ENCODE peak calls at places on chromosomes 16 and 17, in seven cellular contexts. Q is fibroblast of lung, Y is PC-9, M is IMR-90, L is sigmoid colon, D is ovary, V is heart right ventricle. O is an unnamed sample. For H3K27me3, the result is how much of the 10 kb centered on the place peaks cover.

GRCh38 chr16:3909791-3910583 is 29.5 kb upstream of the CREBBP start:
- DNase-seq in Q (no peak), Y (no peak), M (no peak), L (no peak), D (no peak), V (no peak), O (no peak)

GRCh38 chr16:2771496-2772402 is 5.3 kb downstream of the ELOB start:
- DNase-seq in Q (no peak), Y (no peak), M (no peak), L (no peak), D (peak), V (no peak), O (no peak)

GRCh38 chr17:76472258-76472645 is 4.8 kb downstream of the AANAT start:
- DNase-seq in Q (no peak), Y (no peak), M (no peak), L (no peak), D (no peak), V (no peak), O (no peak)

GRCh38 chr16:57807252-57807967 is 5.1 kb upstream of the KIFC3 start:
- DNase-seq in Q (no peak), Y (peak), M (no peak), L (no peak), D (no peak), V (no peak), O (no peak)

GRCh38 chr17:68824707-68825106 is 130.5 kb downstream of the ABCA8 start:
- DNase-seq in Q (no peak), Y (no peak), M (no peak), L (no peak), D (no peak), V (no peak), O (no peak)

GRCh38 chr16:11949527-11949926 is 7.7 kb upstream of the NPIPB2 start:
- DNase-seq in Q (peak), Y (peak), M (peak), L (no peak), D (no peak), V (no peak), O (no peak)

GRCh38 chr16:58855291-58855823 is 121.2 kb upstream of the GOT2 start:
- DNase-seq in Q (no peak), Y (no peak), M (no peak), L (no peak), D (no peak), V (no peak), O (no peak)

GRCh38 chr17:59872351-59872750 is 20.4 kb downstream of the TUBD1 start:
- DNase-seq in Q (no peak), Y (no peak), M (no peak), L (no peak), D (no peak), V (no peak), O (no peak)

GRCh38 chr17:56599566-56599965 is 6.1 kb downstream of the NOG start:
- DNase-seq in Q (no peak), Y (no peak), M (no peak), L (no peak), D (no peak), V (no peak), O (no peak)

GRCh38 chr17:34886831-34887230 is 74.4 kb downstream of the CCT6B start:
- DNase-seq in Q (no peak), Y (no peak), M (no peak), L (no peak), D (no peak), V (no peak), O (no peak)

GRCh38 chr16:3534126-3534525 is 33.3 kb downstream of the CLUAP1 start:
- DNase-seq in Q (no peak), Y (no peak), M (no peak), L (no peak), D (no peak), V (no peak), O (no peak)

GRCh38 chr16:79833559-79833958 is 233.0 kb upstream of the MAF start:
- DNase-seq in Q (no peak), Y (no peak), M (no peak), L (no peak), D (no peak), V (no peak), O (no peak)

GRCh38 chr16:719815-720506 is 985 bp upstream of the ANTKMT start:
- DNase-seq in Q (no peak), Y (no peak), M (no peak), L (no peak), D (no peak), V (no peak), O (no peak)

GRCh38 chr16:79838860-79839259 is 238.3 kb upstream of the MAF start:
- DNase-seq in Q (peak), Y (no peak), M (no peak), L (no peak), D (peak), V (no peak), O (peak)

GRCh38 chr16:30368122-30368791 is 2.0 kb downstream of the TBC1D10B start:
- DNase-seq in Q (peak), Y (peak), M (peak), L (peak), D (peak), V (no peak), O (no peak)

GRCh38 chr17:56985371-56986162 is 7.6 kb downstream of the SCPEP1 start:
- DNase-seq in Q (no peak), Y (no peak), M (no peak), L (no peak), D (no peak), V (no peak), O (no peak)

GRCh38 chr17:43928606-43929005 is 13.7 kb downstream of the PPY start:
- DNase-seq in Q (no peak), Y (no peak), M (no peak), L (no peak), D (no peak), V (no peak), O (no peak)

GRCh38 chr17:10758062-10758461 is 28.2 kb upstream of the TMEM220 start:
- DNase-seq in Q (no peak), Y (no peak), M (no peak), L (peak), D (no peak), V (no peak), O (no peak)

GRCh38 chr17:68491864-68492263 is 20.4 kb upstream of the PRKAR1A start:
- DNase-seq in Q (no peak), Y (no peak), M (no peak), L (no peak), D (peak), V (peak), O (peak)

GRCh38 chr16:89253548-89254287 is 36.2 kb downstream of the ZNF778 start:
- DNase-seq in Q (no peak), Y (no peak), M (no peak), L (no peak), D (no peak), V (no peak), O (no peak)

GRCh38 chr17:75371981-75372380 is 33.5 kb downstream of the GRB2 start:
- DNase-seq in Q (no peak), Y (no peak), M (no peak), L (no peak), D (no peak), V (no peak), O (no peak)

GRCh38 chr17:74528491-74529199 is 2.6 kb downstream of the CD300LB start:
- DNase-seq in Q (no peak), Y (no peak), M (no peak), L (peak), D (no peak), V (no peak), O (no peak)

GRCh38 chr16:49127103-49127502 is 154.5 kb downstream of the CBLN1 start:
- DNase-seq in Q (no peak), Y (no peak), M (no peak), L (no peak), D (no peak), V (no peak), O (no peak)

GRCh38 chr17:70168044-70168978 is 1.0 kb upstream of the KCNJ2 start:
- DNase-seq in Q (peak), Y (no peak), M (peak), L (peak), D (peak), V (peak), O (peak)

GRCh38 chr16:72995151-72995881 is 52.6 kb downstream of the ZFHX3 start:
- DNase-seq in Q (no peak), Y (no peak), M (no peak), L (no peak), D (no peak), V (no peak), O (no peak)

GRCh38 chr17:31251075-31251474 is 46.0 kb downstream of the OMG start:
- DNase-seq in Q (no peak), Y (no peak), M (no peak), L (no peak), D (no peak), V (no peak), O (no peak)

GRCh38 chr16:50050802-50051201 is 15.0 kb upstream of the HEATR3 start:
- DNase-seq in Q (peak), Y (no peak), M (peak), L (no peak), D (no peak), V (no peak), O (no peak)

GRCh38 chr16:17305694-17306093 is 165.1 kb downstream of the XYLT1 start:
- DNase-seq in Q (no peak), Y (no peak), M (no peak), L (no peak), D (no peak), V (no peak), O (no peak)

GRCh38 chr17:58626905-58627304 is 64.9 kb downstream of the TEX14 start:
- DNase-seq in Q (no peak), Y (no peak), M (no peak), L (no peak), D (no peak), V (no peak), O (no peak)

GRCh38 chr17:58630883-58631522 is 60.8 kb downstream of the TEX14 start:
- DNase-seq in Q (no peak), Y (no peak), M (no peak), L (peak), D (no peak), V (no peak), O (peak)

GRCh38 chr17:58637011-58637570 is 54.8 kb downstream of the TEX14 start:
- DNase-seq in Q (no peak), Y (no peak), M (no peak), L (no peak), D (no peak), V (no peak), O (no peak)

GRCh38 chr17:58632324-58633314 is 59.2 kb downstream of the TEX14 start:
- DNase-seq in Q (no peak), Y (no peak), M (no peak), L (no peak), D (no peak), V (no peak), O (no peak)

DNA sequence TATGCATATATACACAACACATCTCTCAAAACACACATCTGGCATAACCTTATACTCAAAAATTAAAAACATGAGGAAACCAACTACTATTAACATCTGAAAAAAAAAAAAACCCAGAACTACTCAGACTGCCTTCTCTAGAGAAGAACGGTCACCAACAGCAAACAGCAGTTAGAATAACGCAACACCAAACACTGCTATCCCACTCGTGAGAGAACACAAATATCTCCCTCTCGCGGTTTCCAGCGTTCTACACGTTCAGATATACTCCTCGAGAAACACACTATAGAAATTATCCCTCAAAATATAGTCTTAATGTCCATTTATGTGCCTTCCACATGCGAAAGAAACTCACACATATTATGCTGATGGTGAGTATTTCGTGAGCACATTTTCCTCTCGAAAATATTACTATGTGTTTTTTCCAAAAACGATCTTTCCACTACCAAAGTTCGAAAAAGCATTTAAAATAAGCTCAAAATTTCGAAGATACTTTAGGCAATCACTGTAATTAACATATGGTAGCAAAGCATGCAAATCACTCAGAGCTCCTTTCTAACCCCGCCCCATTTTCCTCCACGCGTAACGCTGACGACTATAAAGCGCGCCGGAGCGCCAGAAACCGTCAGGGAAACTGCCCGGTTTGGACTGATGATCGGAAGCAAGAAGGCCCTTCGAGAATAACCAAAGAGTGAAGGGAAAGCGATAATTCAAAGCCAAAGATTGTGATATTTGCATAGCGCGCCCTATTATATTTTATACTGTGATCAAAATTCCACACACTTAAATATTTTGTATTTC is 60.1 kb downstream of the TEX14 start:
- DNase-seq in Q (peak), Y (peak), M (peak), L (peak), D (peak), V (peak), O (peak)
- TF ChIP-seq CTCF in Q (peak), Y (peak), M (peak), L (peak), D (no peak), V (peak), O (peak)

GRCh38 chr17:63621229-63621683 is 961 bp upstream of the MAP3K3 start:
- DNase-seq in Q (no peak), Y (no peak), M (no peak), L (no peak), D (no peak), V (no peak), O (no peak)

GRCh38 chr17:63626551-63627228 is 4.5 kb downstream of the MAP3K3 start:
- DNase-seq in Q (peak), Y (no peak), M (peak), L (no peak), D (no peak), V (no peak), O (no peak)

GRCh38 chr17:63622571-63623390 is 564 bp downstream of the MAP3K3 start:
- DNase-seq in Q (peak), Y (peak), M (peak), L (peak), D (peak), V (peak), O (peak)

GRCh38 chr17:63621684-63622570 is at the start of gene MAP3K3:
- DNase-seq in Q (peak), Y (peak), M (peak), L (peak), D (peak), V (peak), O (peak)

GRCh38 chr17:63623786-63624185 is 1.6 kb downstream of the MAP3K3 start:
- DNase-seq in Q (no peak), Y (no peak), M (no peak), L (no peak), D (no peak), V (no peak), O (no peak)
- H3K27ac ChIP-seq in Q (no peak), Y (no peak), M (no peak), L (peak), D (no peak), V (peak), O (peak)

GRCh38 chr17:48307814-48308411 is 122.1 kb downstream of the SKAP1 start:
- DNase-seq in Q (peak), Y (peak), M (peak), L (peak), D (no peak), V (peak), O (peak)
- H3K27me3 ChIP-seq in Q (under half), Y (under half), M (half or more), L (under half), D (under half), V (half or more), O (half or more)

DNA sequence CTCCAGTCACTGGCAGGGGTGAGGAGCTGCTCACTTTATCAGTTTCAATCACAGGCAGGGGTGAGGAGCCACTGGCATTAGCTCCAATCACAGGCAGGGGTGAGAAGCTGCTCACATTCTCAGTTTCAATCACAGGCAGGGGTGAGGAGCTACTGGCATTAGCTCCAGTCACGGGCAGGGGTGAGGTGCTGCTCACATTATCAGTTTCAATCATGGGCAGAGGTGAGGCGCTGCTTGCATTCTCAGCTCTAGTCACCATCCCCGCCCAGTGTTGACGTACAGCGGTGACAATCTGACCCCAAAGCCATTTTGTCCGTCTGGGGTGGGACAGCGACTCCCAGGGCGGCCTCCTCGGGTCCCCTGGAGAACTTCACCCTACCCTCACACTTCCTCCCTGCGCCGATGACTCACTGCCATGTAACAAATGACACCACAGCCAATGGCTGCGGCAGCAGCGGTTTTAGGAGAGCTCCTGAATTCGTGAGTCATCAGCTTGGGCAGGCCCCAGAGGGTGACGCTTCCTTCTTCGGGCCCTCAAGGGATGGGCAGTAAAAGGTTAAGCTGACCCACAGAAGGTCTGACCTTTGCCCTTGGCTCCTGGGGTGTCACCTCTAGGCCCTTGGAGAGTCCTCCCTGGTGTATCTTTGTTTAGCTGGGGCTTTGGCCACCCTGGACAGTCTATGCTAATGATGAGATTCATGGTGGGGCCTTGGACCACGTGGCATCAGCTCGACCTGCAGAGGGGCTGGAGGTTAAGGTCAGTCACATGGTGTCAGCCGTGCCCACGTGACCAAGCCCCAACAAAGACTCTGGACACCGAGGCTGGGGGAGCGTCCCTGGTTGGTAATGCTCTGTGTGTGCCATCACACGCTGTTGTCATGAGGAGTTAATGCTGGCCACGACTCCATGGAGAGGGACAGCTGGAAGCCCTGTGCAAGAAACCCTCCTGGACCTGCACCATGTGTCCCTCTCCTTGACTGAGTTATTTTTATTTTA is 171.7 kb downstream of the C16orf95 start:
- DNase-seq in Q (peak), Y (peak), M (peak), L (no peak), D (no peak), V (no peak), O (no peak)
- TF ChIP-seq CTCF in Q (no peak), Y (no peak), M (no peak), L (no peak), D (no peak), V (no peak), O (no peak)

GRCh38 chr16:83804366-83804765 is 3.4 kb upstream of the HSBP1 start:
- DNase-seq in Q (no peak), Y (no peak), M (no peak), L (no peak), D (no peak), V (no peak), O (no peak)
- H3K27ac ChIP-seq in Q (no peak), Y (no peak), M (no peak), L (no peak), D (no peak), V (no peak), O (no peak)

DNA sequence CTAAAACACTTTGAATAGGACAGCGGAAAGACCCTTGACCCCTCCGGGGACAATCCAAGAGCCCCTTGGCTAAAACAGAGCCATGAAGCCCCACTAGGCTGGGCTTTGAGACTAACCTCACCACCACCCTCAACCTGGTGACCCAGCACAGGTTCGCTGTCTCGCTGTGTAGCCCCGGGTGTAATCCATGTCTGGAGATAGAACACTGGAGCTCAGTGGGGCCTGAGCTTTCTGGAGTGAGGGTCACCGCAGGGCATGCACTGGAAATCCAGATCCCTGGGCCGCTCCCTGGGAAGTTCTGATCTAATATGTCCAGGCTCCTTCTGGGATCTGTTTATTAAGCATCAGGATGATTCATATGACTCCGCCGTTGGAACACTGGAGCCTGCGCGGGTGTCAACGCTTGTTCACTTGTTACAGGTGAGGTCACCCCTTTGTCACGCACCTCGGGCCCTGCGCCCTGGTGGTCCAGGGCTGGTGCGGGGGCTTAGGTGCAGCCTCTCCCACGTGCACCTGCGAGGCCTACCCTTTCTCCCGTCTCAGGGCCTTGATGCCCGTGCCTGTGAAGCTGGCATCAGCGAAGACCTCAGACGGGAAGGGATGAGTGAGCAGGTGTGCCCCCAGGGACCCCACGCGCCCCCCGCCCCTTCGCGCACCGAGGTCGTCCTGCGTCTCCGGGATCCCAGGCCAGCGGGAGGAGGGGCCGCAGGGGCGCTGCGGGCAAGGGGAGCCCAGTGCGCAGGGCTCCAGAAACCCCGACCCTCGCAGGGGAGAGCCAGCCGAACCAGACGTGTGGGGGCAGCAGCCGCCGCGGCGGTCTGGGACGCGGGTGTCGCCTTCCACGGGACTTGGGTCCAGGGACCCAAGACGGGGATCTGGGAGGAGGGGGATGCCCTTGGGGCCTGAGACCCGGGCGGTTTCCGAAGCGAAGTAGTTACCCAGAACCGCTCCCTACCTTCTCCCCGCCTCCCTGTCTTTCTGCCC is 224.1 kb upstream of the FOXF1 start:
- DNase-seq in Q (no peak), Y (no peak), M (peak), L (peak), D (no peak), V (no peak), O (no peak)
- H3K27me3 ChIP-seq in Q (under half), Y (half or more), M (under half), L (under half), D (under half), V (half or more), O (half or more)

GRCh38 chr17:19343671-19344151 is 18.8 kb downstream of the B9D1 start:
- DNase-seq in Q (no peak), Y (no peak), M (no peak), L (peak), D (no peak), V (no peak), O (no peak)
- TF ChIP-seq CTCF in Q (no peak), Y (no peak), M (no peak), L (no peak), D (no peak), V (no peak), O (no peak)

O was measured in uterus.